ENCODE peak calls at places on chromosomes 5 and 9, in four cellular contexts. J, F, N and H are unnamed samples.

GRCh38 chr9:2615532-2615931 is 6.1 kb upstream of the VLDLR start:
- DNase-seq in N (no peak), J (no peak), F (no peak), H (no peak)

GRCh38 chr9:94740191-94740874 is 13.8 kb downstream of the AOPEP start:
- DNase-seq in F (no peak), N (no peak), J (no peak), H (no peak)

GRCh38 chr9:114525505-114525904 is 20.2 kb upstream of the WHRN start:
- DNase-seq in J (no peak), F (peak; percentile 82), N (no peak), H (no peak)

GRCh38 chr5:114782869-114783268 is 386.8 kb downstream of the TRIM36 start:
- DNase-seq in N (no peak), F (no peak), J (no peak), H (no peak)

GRCh38 chr9:86892576-86892975 is 54.7 kb downstream of the GAS1 start:
- DNase-seq in N (no peak), F (peak; percentile 30), J (no peak), H (no peak)

GRCh38 chr5:124105326-124105725 is 593.3 kb downstream of the CSNK1G3 start:
- DNase-seq in J (no peak), N (no peak), F (no peak), H (no peak)

GRCh38 chr9:37339945-37340344 is 82.6 kb upstream of the GRHPR start:
- DNase-seq in J (no peak), N (no peak), F (no peak), H (no peak)

GRCh38 chr9:81559741-81560140 is 129.6 kb downstream of the TLE1 start:
- DNase-seq in N (no peak), J (no peak), F (peak; percentile 95), H (no peak)

GRCh38 chr5:96198673-96199072 is 234.4 kb downstream of the PCSK1 start:
- DNase-seq in N (no peak), J (no peak), F (peak; percentile 70), H (no peak)

GRCh38 chr5:78573318-78573717 is 75.3 kb downstream of the LHFPL2 start:
- DNase-seq in J (peak; percentile 62), F (no peak), N (no peak), H (no peak)

GRCh38 chr5:158754018-158754514 is 345.6 kb downstream of the EBF1 start:
- DNase-seq in F (peak; percentile 58), N (no peak), J (no peak), H (no peak)

GRCh38 chr9:70297141-70297540 is 38.4 kb downstream of the SMC5 start:
- DNase-seq in F (peak; percentile 62), N (no peak), J (no peak), H (no peak)

GRCh38 chr9:132235894-132236661 is 74.2 kb downstream of the NTNG2 start:
- DNase-seq in F (peak; percentile 56), J (no peak), N (peak; percentile 69), H (peak; percentile 71)

GRCh38 chr5:169265888-169266287 is 35.1 kb downstream of the SLIT3 start:
- DNase-seq in N (no peak), J (no peak), F (peak; percentile 2), H (no peak)

GRCh38 chr9:4499917-4500316 is 9.6 kb downstream of the SLC1A1 start:
- DNase-seq in N (no peak), F (no peak), J (no peak), H (no peak)

GRCh38 chr5:80208337-80208736 is 47.5 kb downstream of the SERINC5 start:
- DNase-seq in F (no peak), N (no peak), J (no peak), H (no peak)

GRCh38 chr5:1201327-1202025 is at the start of gene SLC6A19:
- DNase-seq in F (no peak), N (no peak), J (no peak), H (no peak)

GRCh38 chr9:87494970-87495471 is 2.6 kb upstream of the DAPK1 start:
- DNase-seq in J (no peak), N (no peak), F (no peak), H (no peak)

GRCh38 chr9:12876872-12877271 is 102.1 kb downstream of the LURAP1L start:
- DNase-seq in N (no peak), F (no peak), J (no peak), H (no peak)

GRCh38 chr9:81848472-81848871 is 79.8 kb upstream of the SPATA31D4 start:
- DNase-seq in F (peak; percentile 66), N (no peak), J (no peak), H (no peak)

GRCh38 chr9:133375116-133375723 is 640 bp downstream of the SURF4 start:
- DNase-seq in N (no peak), J (no peak), F (peak; percentile 46), H (no peak)

GRCh38 chr9:79629721-79630120 is 58.0 kb downstream of the TLE4 start:
- DNase-seq in F (no peak), J (no peak), N (no peak), H (no peak)

GRCh38 chr9:79632060-79632459 is 60.3 kb downstream of the TLE4 start:
- DNase-seq in N (no peak), J (no peak), F (no peak), H (no peak)

GRCh38 chr9:79633558-79633957 is 61.8 kb downstream of the TLE4 start:
- DNase-seq in N (no peak), F (no peak), J (no peak), H (no peak)

GRCh38 chr9:79630521-79631403 is 59.0 kb downstream of the TLE4 start:
- DNase-seq in F (no peak), J (peak; percentile 49), N (no peak), H (no peak)
- H3K4me1 ChIP-seq in F (no peaks in the 10 kb centered on the region), J (peaks cover 8% of the 10 kb centered on the region), N (peaks cover 39% of the 10 kb centered on the region), H (peaks cover 43% of the 10 kb centered on the region)

GRCh38 chr5:167971706-167972105 is 319.7 kb upstream of the WWC1 start:
- DNase-seq in F (no peak), N (no peak), J (no peak), H (no peak)
- H3K27ac ChIP-seq in F (no peak overlapping the region), N (no peak overlapping the region), J (no peak overlapping the region), H (no peak overlapping the region)

DNA sequence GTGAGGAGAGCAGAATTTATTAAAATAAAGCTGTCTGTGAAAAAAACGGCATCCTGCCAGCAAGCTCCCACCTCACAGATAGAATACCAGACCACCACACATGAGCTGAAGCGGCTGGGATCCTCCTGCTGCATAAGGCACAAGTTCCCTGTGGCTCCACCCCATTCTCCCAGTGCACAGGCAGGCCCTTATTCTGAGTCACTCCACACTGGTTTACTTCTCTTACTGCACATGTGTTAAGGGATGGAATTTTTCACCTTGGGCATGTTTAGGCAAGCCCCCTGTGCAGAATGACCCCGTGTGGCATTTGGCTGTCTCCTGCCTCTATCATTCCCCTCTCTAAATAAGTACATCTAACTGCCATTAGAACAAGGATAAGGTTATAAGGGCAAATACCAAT is 115.0 kb upstream of the ELAVL2 start:
- DNase-seq in F (no peak), N (no peak), J (no peak), H (no peak)
- H3K9me3 ChIP-seq in F (peaks cover 9% of the 10 kb centered on the region), N (peaks cover 4% of the 10 kb centered on the region), J (no peaks in the 10 kb centered on the region), H (peaks cover 6% of the 10 kb centered on the region)

GRCh38 chr9:127642047-127642740 is 30.1 kb downstream of the STXBP1 start:
- DNase-seq in F (no peak), J (no peak), N (no peak), H (no peak)
- H3K4me1 ChIP-seq in F (peaks cover 2% of the 10 kb centered on the region), J (no peaks in the 10 kb centered on the region), N (no peaks in the 10 kb centered on the region), H (no peaks in the 10 kb centered on the region)

GRCh38 chr5:57219386-57219785 is 45.5 kb downstream of the GPBP1 start:
- DNase-seq in J (peak; percentile 7), F (no peak), N (no peak), H (no peak)
- H3K27ac ChIP-seq in J (no peak overlapping the region), F (no peak overlapping the region), N (no peak overlapping the region), H (peak overlapping the region; percentile 24)